ENCODE peak calls at places on chromosomes 13 and 19, in five cellular contexts. S is fibroblast of lung, H is transverse colon, K is left lung, U is A673. Z is an unnamed sample. For H3K36me3 and H3K4me1, the result is how much of the 10 kb centered on the place peaks cover.

GRCh38 chr13:26011996-26012688 is 39.7 kb downstream of the SHISA2 start:
- DNase-seq in S (no peak), K (peak), H (no peak), U (peak), Z (no peak)

GRCh38 chr13:107764012-107764411 is 451.3 kb downstream of the LIG4 start:
- DNase-seq in U (no peak), H (no peak), K (no peak), S (peak), Z (no peak)

GRCh38 chr13:43196171-43196611 is 172.8 kb downstream of the DNAJC15 start:
- DNase-seq in U (peak), H (no peak), K (no peak), S (peak), Z (peak)

GRCh38 chr13:113369881-113370280 is 6.0 kb upstream of the GRTP1 start:
- DNase-seq in S (no peak), H (no peak), K (no peak), U (no peak), Z (no peak)

GRCh38 chr13:47109028-47109427 is 212.2 kb upstream of the HTR2A start:
- DNase-seq in S (no peak), H (no peak), K (no peak), U (no peak), Z (no peak)

GRCh38 chr19:18428837-18429674 is 8.9 kb downstream of the ISYNA1 start:
- DNase-seq in U (peak), K (peak), H (peak), S (peak), Z (peak)

GRCh38 chr19:19134687-19135158 is 3.6 kb downstream of the TMEM161A start:
- DNase-seq in H (no peak), K (peak), U (no peak), S (no peak), Z (no peak)

GRCh38 chr13:71312923-71313322 is 554.1 kb downstream of the DACH1 start:
- DNase-seq in H (no peak), K (no peak), S (no peak), U (no peak), Z (no peak)

GRCh38 chr19:34687348-34687747 is 9.9 kb downstream of the ZNF302 start:
- DNase-seq in K (no peak), U (no peak), H (no peak), S (no peak), Z (no peak)

GRCh38 chr19:38023245-38023644 is 116.2 kb downstream of the SIPA1L3 start:
- DNase-seq in S (no peak), K (no peak), U (no peak), H (no peak), Z (no peak)

GRCh38 chr13:24995225-24995804 is 100.6 kb upstream of the PABPC3 start:
- DNase-seq in H (peak), U (peak), K (peak), S (peak), Z (peak)

GRCh38 chr13:98842074-98842473 is 89.6 kb upstream of the SLC15A1 start:
- DNase-seq in K (no peak), H (no peak), U (no peak), S (no peak), Z (no peak)

GRCh38 chr19:29525901-29526729 is at the start of gene VSTM2B:
- DNase-seq in H (no peak), U (no peak), S (no peak), K (no peak), Z (no peak)

GRCh38 chr13:27336005-27336673 is 65.5 kb downstream of the RASL11A start:
- DNase-seq in K (no peak), H (no peak), S (peak), U (no peak), Z (no peak)

GRCh38 chr13:49444517-49445395 is 682 bp downstream of the SETDB2 start:
- DNase-seq in S (peak), H (peak), U (peak), K (peak), Z (peak)

GRCh38 chr13:24638096-24638495 is 42.1 kb upstream of the ATP12A start:
- DNase-seq in U (no peak), K (no peak), H (no peak), S (no peak), Z (no peak)

GRCh38 chr19:58558066-58558622 is at the start of gene UBE2M:
- DNase-seq in U (no peak), S (no peak), K (peak), H (peak), Z (peak)

GRCh38 chr19:48970923-48971395 is 5.8 kb downstream of the FTL start:
- DNase-seq in S (peak), H (peak), U (peak), K (peak), Z (peak)
- H3K36me3 ChIP-seq in S (under half), H (under half), U (under half), K (half or more), Z (half or more)

GRCh38 chr19:49475191-49475932 is 1.3 kb downstream of the FLT3LG start:
- DNase-seq in H (no peak), K (no peak), U (no peak), S (no peak), Z (no peak)

GRCh38 chr19:49473868-49474544 is at the start of gene FLT3LG:
- DNase-seq in S (peak), U (peak), H (peak), K (peak), Z (peak)

GRCh38 chr19:49475995-49476880 is 2.2 kb downstream of the FLT3LG start:
- DNase-seq in K (no peak), U (peak), H (no peak), S (peak), Z (peak)

GRCh38 chr19:49472936-49473335 is 1.1 kb upstream of the FLT3LG start:
- DNase-seq in S (no peak), U (no peak), K (no peak), H (no peak), Z (no peak)

GRCh38 chr19:49474545-49474930 is 523 bp downstream of the FLT3LG start:
- DNase-seq in U (no peak), K (no peak), S (no peak), H (no peak), Z (no peak)
- H3K4me1 ChIP-seq in U (under half), K (under half), S (under half), H (under half), Z (under half)

GRCh38 chr19:49786432-49786831 is 19.6 kb downstream of the AP2A1 start:
- DNase-seq in S (peak), H (no peak), U (no peak), K (no peak), Z (peak)

GRCh38 chr19:49779731-49780578 is 13.2 kb downstream of the AP2A1 start:
- DNase-seq in H (no peak), S (no peak), K (no peak), U (no peak), Z (no peak)

GRCh38 chr19:49781394-49781793 is 14.6 kb downstream of the AP2A1 start:
- DNase-seq in S (no peak), U (no peak), K (no peak), H (no peak), Z (no peak)

GRCh38 chr19:49780861-49781260 is 14.1 kb downstream of the AP2A1 start:
- DNase-seq in S (no peak), K (no peak), U (no peak), H (no peak), Z (no peak)

GRCh38 chr19:49782515-49782914 is 15.7 kb downstream of the AP2A1 start:
- DNase-seq in S (no peak), K (no peak), U (no peak), H (no peak), Z (no peak)
- H3K36me3 ChIP-seq in S (under half), K (half or more), U (under half), H (under half), Z (half or more)

DNA sequence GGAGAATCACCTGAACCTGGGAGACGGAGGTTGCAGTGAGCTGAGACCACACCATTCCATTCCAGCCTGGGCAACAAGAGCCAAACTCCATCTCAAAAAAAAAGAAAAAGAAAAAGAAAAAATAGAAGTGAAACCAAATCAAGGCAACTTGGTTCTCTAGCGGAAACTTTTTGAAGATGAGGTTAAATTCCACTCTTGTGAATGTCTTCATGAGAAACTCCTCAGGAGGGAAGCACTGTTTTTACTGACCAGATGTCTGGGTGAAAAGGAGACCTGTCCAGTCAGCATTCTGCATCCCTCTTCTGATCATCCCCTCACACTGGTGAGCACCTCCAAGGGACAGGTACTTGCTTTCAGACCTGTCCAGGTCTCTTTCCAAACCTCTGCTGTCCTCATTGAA is 15.8 kb downstream of the BRD4 start:
- DNase-seq in S (no peak), U (no peak), K (no peak), H (no peak), Z (peak)
- H3K4me1 ChIP-seq in S (under half), U (under half), K (under half), H (half or more), Z (half or more)

GRCh38 chr19:55609326-55609725 is 3.9 kb downstream of the ZNF865 start:
- DNase-seq in H (no peak), U (no peak), S (no peak), K (no peak), Z (no peak)

GRCh38 chr19:55613930-55614710 is 8.7 kb downstream of the ZNF865 start:
- DNase-seq in K (no peak), H (no peak), U (no peak), S (no peak), Z (no peak)

GRCh38 chr19:55611300-55611982 is 6.0 kb downstream of the ZNF865 start:
- DNase-seq in U (no peak), K (no peak), S (no peak), H (no peak), Z (no peak)

GRCh38 chr19:55613396-55613795 is 7.9 kb downstream of the ZNF865 start:
- DNase-seq in U (no peak), S (no peak), K (no peak), H (no peak), Z (no peak)

DNA sequence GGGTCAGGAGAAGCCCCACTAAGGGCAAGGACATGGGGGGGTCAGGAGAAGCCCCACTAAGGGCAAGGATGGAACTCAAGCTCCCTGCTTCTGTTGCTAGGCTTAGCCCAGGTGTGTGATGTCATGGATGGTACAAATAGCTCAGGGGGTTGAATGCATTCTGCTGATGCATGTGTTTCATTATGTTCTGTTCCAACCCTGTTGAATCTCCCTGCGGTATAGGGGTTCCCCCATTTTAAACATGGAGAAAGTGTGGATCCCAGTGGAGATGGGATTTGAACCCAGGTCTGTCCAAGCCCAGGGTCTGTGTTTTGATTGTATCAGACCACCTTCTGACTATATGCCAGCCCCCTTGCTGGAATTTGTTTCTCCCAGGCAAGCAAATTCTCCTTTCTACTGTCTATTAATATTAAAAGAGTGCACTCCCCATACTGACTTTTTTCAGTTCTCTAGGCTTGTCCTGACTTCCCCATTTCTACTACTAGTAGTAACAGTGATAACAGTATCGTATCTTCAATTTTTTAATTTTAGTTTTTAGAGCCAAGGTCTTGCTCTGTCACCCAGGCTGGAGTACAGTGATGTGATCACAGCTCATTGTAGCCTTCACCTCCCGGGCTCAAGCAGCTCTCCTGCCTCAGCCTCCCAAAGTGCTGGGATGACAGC is 6.7 kb downstream of the ZNF865 start:
- DNase-seq in U (no peak), H (no peak), K (no peak), S (no peak), Z (no peak)
- H3K36me3 ChIP-seq in U (under half), H (under half), K (half or more), S (under half), Z (under half)